ENCODE peak calls at places on chromosomes 1 and 21, in five cellular contexts. X, R, D, B and M are unnamed samples.
A peak's percentile ranks its signal among the peaks of the same experiment; 100 is the strongest.

GRCh38 chr1:206455320-206455680 is 15.0 kb upstream of the IKBKE start:
- DNase-seq in D (no peak), B (no peak), R (no peak), X (no peak), M (no peak)

GRCh38 chr1:231929311-231929710 is 302.7 kb downstream of the DISC1 start:
- DNase-seq in X (no peak), B (no peak), R (no peak), D (no peak), M (no peak)

GRCh38 chr1:209106237-209106741 is 477.2 kb upstream of the CAMK1G start:
- DNase-seq in D (peak; percentile 22), B (no peak), R (no peak), X (no peak), M (no peak)

GRCh38 chr1:39110325-39110851 is 84.2 kb downstream of the NDUFS5 start:
- DNase-seq in R (no peak), B (no peak), D (no peak), X (no peak), M (no peak)

GRCh38 chr1:87765686-87766085 is 437.0 kb downstream of the LMO4 start:
- DNase-seq in X (no peak), R (no peak), D (no peak), B (no peak), M (no peak)

GRCh38 chr1:185984113-185984836 is 250.1 kb downstream of the HMCN1 start:
- DNase-seq in D (no peak), X (no peak), B (no peak), R (no peak), M (no peak)

GRCh38 chr1:62906428-62906886 is 122.5 kb downstream of the ATG4C start:
- DNase-seq in X (no peak), R (peak; percentile 2), D (peak; percentile 10), B (no peak), M (peak; percentile 36)

GRCh38 chr1:201786824-201787223 is 42.1 kb upstream of the IPO9 start:
- DNase-seq in B (no peak), X (no peak), R (no peak), D (no peak), M (no peak)

GRCh38 chr1:211133393-211133840 is 531 bp downstream of the KCNH1 start:
- DNase-seq in X (no peak), R (peak; percentile 35), D (peak; percentile 69), B (no peak), M (no peak)

GRCh38 chr1:245645894-245646293 is 491.1 kb downstream of the KIF26B start:
- DNase-seq in R (no peak), X (no peak), D (no peak), B (peak; percentile 72), M (no peak)

GRCh38 chr1:22428672-22429071 is 23.0 kb upstream of the ZBTB40 start:
- DNase-seq in D (peak; percentile 47), B (peak; percentile 46), R (peak; percentile 72), X (peak; percentile 75), M (peak; percentile 86)

GRCh38 chr1:57678138-57678537 is 254.3 kb upstream of the DAB1 start:
- DNase-seq in X (no peak), D (no peak), B (no peak), R (no peak), M (no peak)

GRCh38 chr1:239985044-239985443 is 106.6 kb upstream of the FMN2 start:
- DNase-seq in B (no peak), R (no peak), X (no peak), D (no peak), M (no peak)

GRCh38 chr1:201461783-201462441 is 7.1 kb downstream of the PHLDA3 start:
- DNase-seq in R (peak; percentile 91), D (no peak), B (no peak), X (peak; percentile 56), M (peak; percentile 89)

GRCh38 chr21:45516071-45516670 is 26.1 kb downstream of the SLC19A1 start:
- DNase-seq in X (no peak), B (no peak), D (no peak), R (no peak), M (no peak)

GRCh38 chr1:32241011-32241763 is 5.8 kb upstream of the FAM167B start:
- DNase-seq in R (peak; percentile 42), B (no peak), D (peak; percentile 79), X (no peak), M (peak; percentile 64)

GRCh38 chr1:3649342-3650247 is at the start of gene WRAP73:
- DNase-seq in R (peak; percentile 80), D (peak; percentile 95), B (peak; percentile 76), X (peak; percentile 87), M (peak; percentile 94)

DNA sequence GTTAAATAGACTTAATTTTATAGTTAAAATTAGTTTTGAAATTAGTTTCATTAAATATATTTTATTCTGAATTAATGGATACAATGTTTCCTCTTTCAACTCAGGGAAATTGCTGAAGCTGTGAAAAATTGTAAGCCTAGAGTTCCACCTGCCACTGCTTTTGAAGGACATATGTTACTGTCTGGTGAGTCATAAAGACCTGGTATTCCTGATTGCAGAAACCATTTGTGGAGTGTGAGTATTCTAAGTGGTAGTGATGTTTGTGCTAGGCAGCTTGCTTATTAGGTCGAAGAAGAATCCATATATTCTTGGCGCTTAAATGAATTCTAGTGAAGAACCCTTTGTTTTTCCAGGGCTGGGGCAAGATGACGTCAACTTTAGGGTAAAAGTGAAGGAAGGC is 34.0 kb downstream of the MTR start:
- DNase-seq in R (no peak), D (no peak), B (no peak), X (no peak), M (no peak)
- TF ChIP-seq REST in R (no peak), D (no peak), B (no peak), X (no peak), M (no peak)

DNA sequence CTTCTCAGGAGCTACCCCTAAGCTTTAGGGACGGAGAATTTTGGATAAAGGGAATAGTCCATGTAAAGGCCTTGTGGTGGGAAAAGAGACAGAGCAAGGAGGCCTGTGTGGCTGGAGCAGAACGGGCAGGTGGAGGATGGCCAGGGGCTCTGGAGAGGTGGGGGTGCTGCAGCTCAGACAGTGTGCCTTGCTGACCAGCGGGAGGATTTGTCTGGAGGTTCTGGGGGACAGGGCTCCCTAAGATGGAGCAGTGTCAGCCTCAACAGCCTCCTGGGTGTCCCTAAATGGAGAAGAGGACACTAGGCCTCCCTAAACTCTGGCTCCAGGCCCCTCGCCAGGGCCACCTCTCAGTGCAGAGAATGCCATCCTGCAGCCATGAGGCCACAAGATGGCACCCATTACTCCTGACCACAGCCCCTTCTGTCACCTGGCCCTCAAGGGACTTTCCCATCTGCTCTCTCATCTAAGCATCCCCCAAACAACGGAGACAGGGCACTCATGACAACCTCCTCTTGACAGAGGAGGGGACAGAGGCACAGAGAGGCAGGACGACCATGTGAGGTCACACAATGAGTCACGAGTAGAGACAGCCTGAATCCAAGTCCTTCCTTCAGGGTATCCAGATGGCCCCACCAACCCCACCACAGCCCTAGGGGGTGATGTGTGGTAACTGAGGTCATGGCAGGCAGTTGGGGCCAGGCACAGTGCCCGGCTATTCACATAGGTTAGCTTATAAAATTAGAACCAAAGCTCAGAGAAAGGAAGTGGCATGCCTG is 94.7 kb downstream of the DMRTB1 start:
- DNase-seq in D (peak; percentile 17), X (no peak), B (no peak), R (no peak), M (no peak)
- TF ChIP-seq RFX5 in D (no peak), X (no peak), B (no peak), R (no peak), M (no peak)

GRCh38 chr1:229158317-229159294 is 112.3 kb upstream of the RAB4A start:
- DNase-seq in D (no peak), X (no peak), B (no peak), R (no peak), M (no peak)

GRCh38 chr1:229159668-229160544 is 111.0 kb upstream of the RAB4A start:
- DNase-seq in X (peak; percentile 30), B (no peak), D (no peak), R (no peak), M (no peak)

GRCh38 chr1:229153955-229154548 is 116.9 kb upstream of the RAB4A start:
- DNase-seq in B (no peak), R (no peak), D (no peak), X (no peak), M (no peak)

GRCh38 chr1:229155472-229155871 is 115.4 kb upstream of the RAB4A start:
- DNase-seq in R (no peak), B (no peak), D (no peak), X (no peak), M (no peak)

GRCh38 chr1:229156819-229157218 is 114.1 kb upstream of the RAB4A start:
- DNase-seq in X (peak; percentile 58), R (peak; percentile 57), D (peak; percentile 49), B (no peak), M (no peak)
- TF ChIP-seq REST in X (no peak), R (no peak), D (no peak), B (no peak), M (no peak)

DNA sequence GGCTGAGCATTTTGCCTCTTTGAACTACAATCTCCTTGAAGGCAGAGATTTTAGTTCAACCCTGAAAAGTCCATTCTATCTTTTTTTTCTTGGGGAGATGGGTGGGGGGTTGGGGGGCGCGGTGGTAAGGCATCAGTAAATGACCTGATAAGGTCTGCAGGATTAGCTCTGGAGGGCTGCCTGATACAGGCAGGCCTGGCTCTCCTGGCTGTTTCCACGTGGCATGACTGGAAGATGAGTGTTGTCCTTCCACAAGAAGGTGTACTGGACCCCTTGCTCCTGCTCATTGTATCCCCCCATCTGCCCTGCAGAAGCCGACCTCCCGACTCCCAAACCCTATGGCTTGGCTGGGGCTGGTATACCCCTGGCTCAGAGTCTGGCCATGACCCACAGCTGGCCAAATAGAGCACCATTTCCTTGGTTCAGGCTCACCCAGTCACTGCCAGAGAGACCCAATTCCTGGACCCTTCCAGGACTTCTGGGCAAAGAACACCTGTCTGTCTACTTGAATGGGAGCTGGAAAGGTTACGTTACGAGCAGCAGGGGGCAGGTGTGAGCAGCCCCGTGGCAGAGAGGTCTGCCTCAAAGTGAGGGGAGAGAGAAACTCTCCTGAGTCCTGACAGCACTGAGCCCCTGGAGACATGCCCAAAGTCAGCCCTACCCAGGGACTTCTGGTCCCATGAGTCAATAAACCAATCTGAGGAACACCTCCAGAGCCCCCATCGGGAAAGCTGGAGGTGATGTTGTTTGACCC is 17.0 kb downstream of the DHRS3 start:
- DNase-seq in X (peak; percentile 62), B (no peak), R (peak; percentile 47), D (peak; percentile 44), M (peak; percentile 77)
- TF ChIP-seq RFX5 in X (no peak), B (no peak), R (no peak), D (no peak), M (no peak)